ENCODE peak calls at places on chromosome 6, in ten cellular contexts. One of them, this sample, is unnamed.
A peak's percentile ranks its signal among the peaks of the same experiment; 100 is the strongest.

GRCh38 chr6:42791706-42792320 is 10.0 kb downstream of the BICRAL start:
- DNase-seq in right lobe of liver: no peak
- DNase-seq in left ventricle myocardium inferior: no peak
- DNase-seq in transverse colon: no peak
- DNase-seq in Peyer's patch: no peak
- DNase-seq in mammary epithelial cell: peak; percentile 43
- DNase-seq in CD8-positive, alpha-beta T cell: no peak
- DNase-seq in ovary: no peak
- DNase-seq in cardiac muscle cell: no peak
- DNase-seq in sigmoid colon: no peak
- DNase-seq in this sample: no peak

GRCh38 chr6:152509916-152510315 is 127.2 kb downstream of the SYNE1 start:
- DNase-seq in right lobe of liver: no peak
- DNase-seq in left ventricle myocardium inferior: no peak
- DNase-seq in transverse colon: no peak
- DNase-seq in Peyer's patch: no peak
- DNase-seq in mammary epithelial cell: no peak
- DNase-seq in CD8-positive, alpha-beta T cell: no peak
- DNase-seq in ovary: no peak
- DNase-seq in cardiac muscle cell: no peak
- DNase-seq in sigmoid colon: no peak
- DNase-seq in this sample: no peak

GRCh38 chr6:20708367-20709124 is 174.3 kb downstream of the CDKAL1 start:
- DNase-seq in right lobe of liver: no peak
- DNase-seq in left ventricle myocardium inferior: no peak
- DNase-seq in transverse colon: no peak
- DNase-seq in Peyer's patch: no peak
- DNase-seq in mammary epithelial cell: peak; percentile 50
- DNase-seq in CD8-positive, alpha-beta T cell: no peak
- DNase-seq in ovary: no peak
- DNase-seq in cardiac muscle cell: peak; percentile 41
- DNase-seq in sigmoid colon: no peak
- DNase-seq in this sample: peak; percentile 2

GRCh38 chr6:144315226-144315980 is 30.3 kb downstream of the UTRN start:
- DNase-seq in right lobe of liver: peak; percentile 50
- DNase-seq in left ventricle myocardium inferior: no peak
- DNase-seq in transverse colon: no peak
- DNase-seq in Peyer's patch: no peak
- DNase-seq in mammary epithelial cell: no peak
- DNase-seq in CD8-positive, alpha-beta T cell: no peak
- DNase-seq in ovary: peak; percentile 47
- DNase-seq in cardiac muscle cell: no peak
- DNase-seq in sigmoid colon: no peak
- DNase-seq in this sample: no peak

GRCh38 chr6:92428443-92428842 is 990.9 kb downstream of the EPHA7 start:
- DNase-seq in right lobe of liver: no peak
- DNase-seq in left ventricle myocardium inferior: no peak
- DNase-seq in transverse colon: no peak
- DNase-seq in Peyer's patch: no peak
- DNase-seq in mammary epithelial cell: no peak
- DNase-seq in CD8-positive, alpha-beta T cell: no peak
- DNase-seq in ovary: no peak
- DNase-seq in cardiac muscle cell: no peak
- DNase-seq in sigmoid colon: no peak
- DNase-seq in this sample: no peak

GRCh38 chr6:160132776-160133338 is 11.2 kb downstream of the SLC22A1 start:
- DNase-seq in right lobe of liver: no peak
- DNase-seq in left ventricle myocardium inferior: no peak
- DNase-seq in transverse colon: no peak
- DNase-seq in Peyer's patch: no peak
- DNase-seq in mammary epithelial cell: peak; percentile 14
- DNase-seq in CD8-positive, alpha-beta T cell: no peak
- DNase-seq in ovary: no peak
- DNase-seq in cardiac muscle cell: peak; percentile 11
- DNase-seq in sigmoid colon: no peak
- DNase-seq in this sample: no peak

GRCh38 chr6:139187489-139187888 is 52.6 kb downstream of the HECA start:
- DNase-seq in right lobe of liver: no peak
- DNase-seq in left ventricle myocardium inferior: no peak
- DNase-seq in transverse colon: no peak
- DNase-seq in Peyer's patch: no peak
- DNase-seq in mammary epithelial cell: no peak
- DNase-seq in CD8-positive, alpha-beta T cell: no peak
- DNase-seq in ovary: no peak
- DNase-seq in cardiac muscle cell: no peak
- DNase-seq in sigmoid colon: no peak
- DNase-seq in this sample: no peak

GRCh38 chr6:139308284-139308916 is 16.6 kb upstream of the TXLNB start:
- DNase-seq in right lobe of liver: no peak
- DNase-seq in left ventricle myocardium inferior: no peak
- DNase-seq in transverse colon: no peak
- DNase-seq in Peyer's patch: no peak
- DNase-seq in mammary epithelial cell: no peak
- DNase-seq in CD8-positive, alpha-beta T cell: no peak
- DNase-seq in ovary: no peak
- DNase-seq in cardiac muscle cell: no peak
- DNase-seq in sigmoid colon: no peak
- DNase-seq in this sample: no peak

GRCh38 chr6:12163149-12163548 is 127.0 kb upstream of the EDN1 start:
- DNase-seq in right lobe of liver: no peak
- DNase-seq in left ventricle myocardium inferior: no peak
- DNase-seq in transverse colon: no peak
- DNase-seq in Peyer's patch: peak; percentile 56
- DNase-seq in mammary epithelial cell: no peak
- DNase-seq in CD8-positive, alpha-beta T cell: peak; percentile 74
- DNase-seq in ovary: no peak
- DNase-seq in cardiac muscle cell: no peak
- DNase-seq in sigmoid colon: no peak
- DNase-seq in this sample: peak; percentile 66

GRCh38 chr6:157649311-157650260 is 173.5 kb upstream of the SNX9 start:
- DNase-seq in right lobe of liver: no peak
- DNase-seq in left ventricle myocardium inferior: no peak
- DNase-seq in transverse colon: no peak
- DNase-seq in Peyer's patch: no peak
- DNase-seq in mammary epithelial cell: no peak
- DNase-seq in CD8-positive, alpha-beta T cell: no peak
- DNase-seq in ovary: peak; percentile 50
- DNase-seq in cardiac muscle cell: peak; percentile 11
- DNase-seq in sigmoid colon: peak; percentile 68
- DNase-seq in this sample: no peak

GRCh38 chr6:7401103-7401502 is 11.5 kb downstream of the RIOK1 start:
- DNase-seq in right lobe of liver: no peak
- DNase-seq in left ventricle myocardium inferior: no peak
- DNase-seq in transverse colon: no peak
- DNase-seq in Peyer's patch: no peak
- DNase-seq in mammary epithelial cell: peak; percentile 76
- DNase-seq in CD8-positive, alpha-beta T cell: no peak
- DNase-seq in ovary: no peak
- DNase-seq in cardiac muscle cell: no peak
- DNase-seq in sigmoid colon: no peak
- DNase-seq in this sample: no peak

DNA sequence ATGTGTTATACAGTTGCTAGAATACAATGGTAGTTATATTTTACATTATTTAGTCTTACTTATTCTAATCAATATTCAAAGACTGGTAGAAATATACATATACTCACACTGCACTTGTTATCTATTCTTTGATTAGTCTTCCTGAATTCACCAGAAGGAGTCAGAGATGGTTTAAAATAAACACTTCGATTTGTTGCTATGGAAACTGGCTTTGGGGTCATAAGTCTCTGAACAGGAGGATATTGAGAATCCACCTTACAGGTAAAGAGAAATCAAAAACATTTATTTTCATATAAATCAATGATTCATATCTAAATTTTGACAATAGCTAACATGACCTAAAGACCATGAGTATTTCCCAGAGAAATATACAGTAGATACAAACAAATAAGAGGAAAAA is 41.6 kb downstream of the NUP153 start:
- DNase-seq in right lobe of liver: no peak
- DNase-seq in left ventricle myocardium inferior: no peak
- DNase-seq in transverse colon: no peak
- DNase-seq in Peyer's patch: no peak
- DNase-seq in mammary epithelial cell: no peak
- DNase-seq in CD8-positive, alpha-beta T cell: no peak
- DNase-seq in ovary: no peak
- DNase-seq in cardiac muscle cell: no peak
- DNase-seq in sigmoid colon: no peak
- DNase-seq in this sample: no peak
- H3K36me3 ChIP-seq in right lobe of liver: peaks cover 13% of the 10 kb centered on the region
- H3K36me3 ChIP-seq in left ventricle myocardium inferior: peaks cover 98% of the 10 kb centered on the region
- H3K36me3 ChIP-seq in transverse colon: peaks cover 52% of the 10 kb centered on the region
- H3K36me3 ChIP-seq in Peyer's patch: no peaks in the 10 kb centered on the region
- H3K36me3 ChIP-seq in mammary epithelial cell: peaks cover 48% of the 10 kb centered on the region
- H3K36me3 ChIP-seq in CD8-positive, alpha-beta T cell: peaks cover 31% of the 10 kb centered on the region
- H3K36me3 ChIP-seq in ovary: no peaks in the 10 kb centered on the region
- H3K36me3 ChIP-seq in cardiac muscle cell: peaks cover 51% of the 10 kb centered on the region
- H3K36me3 ChIP-seq in sigmoid colon: peaks cover 93% of the 10 kb centered on the region
- H3K36me3 ChIP-seq in this sample: peaks cover 67% of the 10 kb centered on the region

DNA sequence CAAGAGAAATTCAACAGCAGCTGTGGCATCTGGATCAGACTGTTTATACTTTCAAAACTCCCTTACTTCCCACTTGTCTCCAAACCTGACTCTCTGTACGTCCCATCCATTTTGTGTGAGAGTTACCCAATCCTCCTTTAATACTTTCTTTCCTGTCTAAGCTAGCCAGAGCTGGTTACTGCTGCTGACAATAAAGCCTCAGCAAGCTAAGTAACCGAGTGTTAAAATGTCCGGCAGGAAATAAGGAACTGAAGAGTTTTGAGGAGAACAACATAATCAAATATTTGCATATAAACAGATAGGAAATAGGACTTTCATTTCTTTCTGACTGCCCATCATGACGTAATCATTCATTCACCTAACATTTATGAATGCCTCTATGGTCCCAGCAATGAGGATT is 11.6 kb downstream of the TMEM30A start:
- DNase-seq in right lobe of liver: no peak
- DNase-seq in left ventricle myocardium inferior: no peak
- DNase-seq in transverse colon: no peak
- DNase-seq in Peyer's patch: no peak
- DNase-seq in mammary epithelial cell: no peak
- DNase-seq in CD8-positive, alpha-beta T cell: no peak
- DNase-seq in ovary: no peak
- DNase-seq in cardiac muscle cell: no peak
- DNase-seq in sigmoid colon: no peak
- DNase-seq in this sample: no peak
- H3K27ac ChIP-seq in right lobe of liver: no peak overlapping the region
- H3K27ac ChIP-seq in left ventricle myocardium inferior: peak overlapping the region; percentile 57
- H3K27ac ChIP-seq in transverse colon: peak overlapping the region; percentile 12
- H3K27ac ChIP-seq in Peyer's patch: no peak overlapping the region
- H3K27ac ChIP-seq in mammary epithelial cell: peak overlapping the region; percentile 1
- H3K27ac ChIP-seq in CD8-positive, alpha-beta T cell: no peak overlapping the region
- H3K27ac ChIP-seq in ovary: no peak overlapping the region
- H3K27ac ChIP-seq in cardiac muscle cell: peak overlapping the region; percentile 32
- H3K27ac ChIP-seq in sigmoid colon: peak overlapping the region; percentile 44
- H3K27ac ChIP-seq in this sample: no peak overlapping the region

GRCh38 chr6:33571637-33572316 is 8.3 kb downstream of the BAK1 start:
- DNase-seq in right lobe of liver: no peak
- DNase-seq in left ventricle myocardium inferior: no peak
- DNase-seq in transverse colon: no peak
- DNase-seq in Peyer's patch: no peak
- DNase-seq in mammary epithelial cell: no peak
- DNase-seq in CD8-positive, alpha-beta T cell: no peak
- DNase-seq in ovary: no peak
- DNase-seq in cardiac muscle cell: no peak
- DNase-seq in sigmoid colon: no peak
- DNase-seq in this sample: no peak
- H3K36me3 ChIP-seq in right lobe of liver: peaks cover 7% of the 10 kb centered on the region
- H3K36me3 ChIP-seq in left ventricle myocardium inferior: peaks cover 31% of the 10 kb centered on the region
- H3K36me3 ChIP-seq in transverse colon: peaks cover 23% of the 10 kb centered on the region
- H3K36me3 ChIP-seq in Peyer's patch: no peaks in the 10 kb centered on the region
- H3K36me3 ChIP-seq in mammary epithelial cell: peaks cover 19% of the 10 kb centered on the region
- H3K36me3 ChIP-seq in CD8-positive, alpha-beta T cell: peaks cover 20% of the 10 kb centered on the region
- H3K36me3 ChIP-seq in ovary: no peaks in the 10 kb centered on the region
- H3K36me3 ChIP-seq in cardiac muscle cell: peaks cover 14% of the 10 kb centered on the region
- H3K36me3 ChIP-seq in sigmoid colon: peaks cover 35% of the 10 kb centered on the region
- H3K36me3 ChIP-seq in this sample: peaks cover 31% of the 10 kb centered on the region

GRCh38 chr6:46347669-46348068 is 143.6 kb downstream of the RCAN2 start:
- DNase-seq in right lobe of liver: no peak
- DNase-seq in left ventricle myocardium inferior: no peak
- DNase-seq in transverse colon: no peak
- DNase-seq in Peyer's patch: no peak
- DNase-seq in mammary epithelial cell: no peak
- DNase-seq in CD8-positive, alpha-beta T cell: no peak
- DNase-seq in ovary: no peak
- DNase-seq in cardiac muscle cell: peak; percentile 13
- DNase-seq in sigmoid colon: no peak
- DNase-seq in this sample: no peak

GRCh38 chr6:46353450-46353998 is 137.7 kb downstream of the RCAN2 start:
- DNase-seq in right lobe of liver: no peak
- DNase-seq in left ventricle myocardium inferior: no peak
- DNase-seq in transverse colon: no peak
- DNase-seq in Peyer's patch: no peak
- DNase-seq in mammary epithelial cell: no peak
- DNase-seq in CD8-positive, alpha-beta T cell: no peak
- DNase-seq in ovary: no peak
- DNase-seq in cardiac muscle cell: no peak
- DNase-seq in sigmoid colon: no peak
- DNase-seq in this sample: no peak

GRCh38 chr6:46352541-46353267 is 138.5 kb downstream of the RCAN2 start:
- DNase-seq in right lobe of liver: no peak
- DNase-seq in left ventricle myocardium inferior: no peak
- DNase-seq in transverse colon: no peak
- DNase-seq in Peyer's patch: no peak
- DNase-seq in mammary epithelial cell: no peak
- DNase-seq in CD8-positive, alpha-beta T cell: no peak
- DNase-seq in ovary: no peak
- DNase-seq in cardiac muscle cell: no peak
- DNase-seq in sigmoid colon: no peak
- DNase-seq in this sample: no peak

GRCh38 chr6:46356543-46356942 is 134.7 kb downstream of the RCAN2 start:
- DNase-seq in right lobe of liver: no peak
- DNase-seq in left ventricle myocardium inferior: no peak
- DNase-seq in transverse colon: no peak
- DNase-seq in Peyer's patch: no peak
- DNase-seq in mammary epithelial cell: no peak
- DNase-seq in CD8-positive, alpha-beta T cell: no peak
- DNase-seq in ovary: no peak
- DNase-seq in cardiac muscle cell: no peak
- DNase-seq in sigmoid colon: no peak
- DNase-seq in this sample: no peak

DNA sequence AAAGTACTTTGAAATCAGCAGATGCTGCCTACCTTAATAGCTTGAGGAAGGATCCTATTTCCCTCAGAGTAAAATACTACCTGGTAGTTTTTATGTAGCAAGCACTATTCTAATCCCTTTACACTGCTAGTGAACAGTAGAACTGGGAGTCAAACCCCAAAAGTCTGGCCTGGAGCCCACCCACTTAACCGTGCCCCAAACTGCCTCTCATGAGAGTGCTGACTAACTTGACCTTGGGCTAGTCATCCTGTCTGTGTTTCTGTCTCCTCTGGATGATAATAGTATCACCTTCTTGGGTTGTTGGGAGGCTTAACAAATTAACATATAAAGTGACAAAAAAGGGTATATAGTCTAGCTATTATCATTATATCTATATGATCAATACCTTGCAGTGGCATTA is 140.5 kb downstream of the RCAN2 start:
- DNase-seq in right lobe of liver: no peak
- DNase-seq in left ventricle myocardium inferior: no peak
- DNase-seq in transverse colon: no peak
- DNase-seq in Peyer's patch: no peak
- DNase-seq in mammary epithelial cell: no peak
- DNase-seq in CD8-positive, alpha-beta T cell: no peak
- DNase-seq in ovary: no peak
- DNase-seq in cardiac muscle cell: no peak
- DNase-seq in sigmoid colon: no peak
- DNase-seq in this sample: no peak
- H3K27ac ChIP-seq in right lobe of liver: no peak overlapping the region
- H3K27ac ChIP-seq in left ventricle myocardium inferior: peak overlapping the region; percentile 77
- H3K27ac ChIP-seq in transverse colon: no peak overlapping the region
- H3K27ac ChIP-seq in Peyer's patch: no peak overlapping the region
- H3K27ac ChIP-seq in mammary epithelial cell: no peak overlapping the region
- H3K27ac ChIP-seq in CD8-positive, alpha-beta T cell: no peak overlapping the region
- H3K27ac ChIP-seq in ovary: no peak overlapping the region
- H3K27ac ChIP-seq in cardiac muscle cell: no peak overlapping the region
- H3K27ac ChIP-seq in sigmoid colon: no peak overlapping the region
- H3K27ac ChIP-seq in this sample: no peak overlapping the region